ENCODE peak calls at places on chromosomes 3 and 15, in eight cellular contexts. G is effector CD4-positive, alpha-beta T cell; P is SHP77; E is cerebellum; F is HL-60; Z is substantia nigra; A is HFFc6; V is iPS DF 19.7. R is an unnamed sample.

GRCh38 chr3:40243056-40243455 is 66.5 kb upstream of the EIF1B start:
- DNase-seq in P (no peak), F (no peak), E (no peak), G (no peak), A (no peak), V (no peak), Z (no peak), R (no peak)

GRCh38 chr3:16873872-16874271 is 10.9 kb upstream of the PLCL2 start:
- DNase-seq in A (no peak), F (no peak), Z (no peak), E (no peak), V (no peak), G (no peak), P (no peak), R (no peak)

GRCh38 chr3:140499114-140499757 is 178.6 kb upstream of the TRIM42 start:
- DNase-seq in E (peak), P (no peak), Z (no peak), A (no peak), F (no peak), V (no peak), G (no peak), R (no peak)

GRCh38 chr3:98457543-98457942 is 5.5 kb upstream of the OR5K1 start:
- DNase-seq in V (no peak), Z (no peak), F (no peak), E (no peak), P (no peak), G (no peak), A (no peak), R (no peak)

GRCh38 chr15:85496551-85497545 is 116.4 kb downstream of the AKAP13 start:
- DNase-seq in V (no peak), F (no peak), G (no peak), E (no peak), P (peak), Z (no peak), A (no peak), R (no peak)

GRCh38 chr15:36106640-36107335 is 472.6 kb upstream of the CDIN1 start:
- DNase-seq in V (no peak), Z (no peak), P (no peak), A (no peak), G (no peak), F (no peak), E (peak), R (no peak)

GRCh38 chr3:80688814-80689213 is 921.0 kb upstream of the ROBO1 start:
- DNase-seq in P (peak), E (no peak), Z (no peak), V (no peak), A (no peak), G (no peak), F (no peak), R (no peak)

GRCh38 chr3:52314495-52314894 is 1.6 kb upstream of the DNAH1 start:
- DNase-seq in F (no peak), E (no peak), Z (no peak), V (no peak), G (no peak), A (no peak), P (no peak), R (no peak)

GRCh38 chr3:44114142-44114541 is 127.5 kb upstream of the TOPAZ1 start:
- DNase-seq in E (no peak), Z (no peak), P (peak), A (no peak), G (no peak), V (no peak), F (peak), R (no peak)

GRCh38 chr3:146308222-146308621 is 57.3 kb upstream of the PLSCR4 start:
- DNase-seq in G (no peak), Z (no peak), A (peak), V (no peak), P (no peak), E (no peak), F (no peak), R (peak)

GRCh38 chr3:156551746-156552145 is 3.2 kb downstream of the SSR3 start:
- DNase-seq in G (no peak), V (no peak), E (no peak), A (peak), F (no peak), Z (no peak), P (no peak), R (peak)

GRCh38 chr3:194001728-194002459 is 134.1 kb upstream of the HES1 start:
- DNase-seq in F (no peak), Z (no peak), A (no peak), G (no peak), P (no peak), E (no peak), V (no peak), R (no peak)

GRCh38 chr3:99630815-99631214 is 7.6 kb upstream of the COL8A1 start:
- DNase-seq in E (no peak), F (no peak), V (no peak), A (no peak), P (no peak), G (no peak), Z (no peak), R (no peak)

GRCh38 chr3:153513236-153513635 is 351.2 kb downstream of the RAP2B start:
- DNase-seq in V (peak), G (no peak), E (no peak), P (no peak), A (no peak), Z (no peak), F (no peak), R (no peak)

GRCh38 chr3:107690522-107691138 is 167.9 kb downstream of the BBX start:
- DNase-seq in Z (no peak), E (peak), G (peak), V (no peak), A (peak), F (no peak), P (peak), R (peak)

GRCh38 chr3:105316307-105316706 is 50.4 kb upstream of the ALCAM start:
- DNase-seq in E (no peak), Z (no peak), P (no peak), F (no peak), A (no peak), G (no peak), V (no peak), R (no peak)

GRCh38 chr3:161310649-161311423 is 60.5 kb downstream of the SPTSSB start:
- DNase-seq in P (no peak), Z (no peak), A (no peak), F (peak), E (no peak), V (no peak), G (peak), R (no peak)

GRCh38 chr3:185558395-185558794 is 6.0 kb upstream of the LIPH start:
- DNase-seq in A (no peak), P (no peak), G (no peak), E (no peak), Z (no peak), F (no peak), V (no peak), R (no peak)

R was measured in HS-27A.